ENCODE peak calls at places on chromosome 9, in eight cellular contexts. S is GM06990; C is HepG2; Z is left ventricle myocardium inferior; X is PC-3; T is tibial artery; L is CD4-positive, alpha-beta T cell; K is psoas muscle. U is an unnamed sample. For H3K27me3, the result is how much of the 10 kb centered on the place peaks cover.

GRCh38 chr9:88077071-88077617 is 61.1 kb downstream of the SPATA31C2 start:
- DNase-seq in Z (no peak), C (no peak), X (no peak), S (no peak), T (no peak), K (no peak), L (no peak), U (no peak)

GRCh38 chr9:97710356-97711222 is 13.4 kb upstream of the XPA start:
- DNase-seq in X (peak), T (peak), K (no peak), S (no peak), C (peak), Z (no peak), L (peak), U (no peak)

GRCh38 chr9:4117835-4118610 is 181.8 kb downstream of the GLIS3 start:
- DNase-seq in S (peak), C (peak), X (no peak), Z (no peak), K (peak), L (peak), T (no peak), U (no peak)

GRCh38 chr9:137620581-137620980 is 1.8 kb downstream of the EHMT1 start:
- DNase-seq in T (no peak), C (no peak), X (no peak), Z (no peak), K (no peak), S (no peak), L (no peak), U (no peak)

GRCh38 chr9:33921967-33922895 is 105.3 kb downstream of the UBE2R2 start:
- DNase-seq in X (peak), C (peak), S (no peak), Z (no peak), K (no peak), T (no peak), L (no peak), U (no peak)

GRCh38 chr9:106878943-106879916 is 16.3 kb downstream of the ZNF462 start:
- DNase-seq in X (peak), C (no peak), K (peak), S (no peak), Z (peak), L (no peak), T (no peak), U (no peak)

GRCh38 chr9:116154976-116155699 is 1.5 kb downstream of the PAPPA start:
- DNase-seq in Z (peak), C (no peak), L (no peak), T (peak), K (no peak), X (no peak), S (no peak), U (no peak)

GRCh38 chr9:89797970-89798369 is 193.2 kb downstream of the GADD45G start:
- DNase-seq in Z (no peak), S (no peak), X (no peak), T (no peak), K (no peak), L (no peak), C (no peak), U (no peak)

GRCh38 chr9:23123048-23123632 is 676.5 kb downstream of the DMRTA1 start:
- DNase-seq in K (no peak), C (peak), T (no peak), X (peak), Z (no peak), S (no peak), L (no peak), U (no peak)

GRCh38 chr9:38090170-38090569 is 21.1 kb upstream of the SHB start:
- DNase-seq in C (no peak), L (no peak), Z (no peak), T (no peak), X (no peak), K (no peak), S (peak), U (no peak)

GRCh38 chr9:97853844-97854695 is 1.0 kb downstream of the FOXE1 start:
- DNase-seq in X (no peak), C (no peak), L (peak), T (no peak), S (peak), Z (no peak), K (no peak), U (no peak)

GRCh38 chr9:72465602-72466001 is 55.8 kb upstream of the TMC1 start:
- DNase-seq in C (no peak), K (no peak), T (no peak), X (no peak), L (no peak), Z (no peak), S (no peak), U (no peak)

GRCh38 chr9:3960661-3961144 is 339.2 kb downstream of the GLIS3 start:
- DNase-seq in S (no peak), K (no peak), T (no peak), Z (no peak), L (no peak), C (no peak), X (peak), U (no peak)

GRCh38 chr9:21688108-21689102 is 114.0 kb upstream of the MTAP start:
- DNase-seq in Z (no peak), X (peak), K (peak), L (no peak), C (no peak), T (no peak), S (no peak), U (no peak)

GRCh38 chr9:74348777-74349176 is 148.4 kb upstream of the RORB start:
- DNase-seq in X (no peak), S (no peak), T (no peak), Z (no peak), K (no peak), L (no peak), C (no peak), U (no peak)

GRCh38 chr9:89356782-89357181 is 38.5 kb downstream of the SECISBP2 start:
- DNase-seq in C (no peak), X (no peak), Z (no peak), S (no peak), T (no peak), L (no peak), K (no peak), U (no peak)

GRCh38 chr9:123048748-123049147 is 15.3 kb downstream of the GPR21 start:
- DNase-seq in K (no peak), L (no peak), T (no peak), C (no peak), X (no peak), Z (no peak), S (no peak), U (no peak)

GRCh38 chr9:21056931-21057330 is 20.8 kb downstream of the IFNB1 start:
- DNase-seq in K (no peak), C (no peak), L (no peak), Z (no peak), X (peak), T (no peak), S (no peak), U (no peak)

GRCh38 chr9:98886691-98887229 is 56.9 kb upstream of the COL15A1 start:
- DNase-seq in S (no peak), K (no peak), C (no peak), X (no peak), Z (no peak), L (no peak), T (no peak), U (no peak)

GRCh38 chr9:15243086-15243485 is 63.9 kb downstream of the TTC39B start:
- DNase-seq in S (no peak), K (no peak), X (no peak), T (no peak), Z (no peak), C (no peak), L (no peak), U (no peak)

GRCh38 chr9:89444212-89444611 is 53.7 kb downstream of the SEMA4D start:
- DNase-seq in C (no peak), S (no peak), K (no peak), T (no peak), Z (peak), L (peak), X (no peak), U (no peak)

GRCh38 chr9:136197372-136197875 is 7.5 kb downstream of the LHX3 start:
- DNase-seq in C (no peak), S (no peak), Z (no peak), X (no peak), K (no peak), T (no peak), L (no peak), U (no peak)

GRCh38 chr9:18926513-18926912 is 106.5 kb downstream of the SAXO1 start:
- DNase-seq in K (no peak), X (no peak), S (no peak), C (no peak), L (no peak), T (no peak), Z (no peak), U (no peak)

GRCh38 chr9:7910426-7911015 is 110.9 kb upstream of the DMAC1 start:
- DNase-seq in K (no peak), L (no peak), S (no peak), Z (peak), X (no peak), T (no peak), C (no peak), U (no peak)

GRCh38 chr9:135022191-135022870 is 65.1 kb upstream of the OLFM1 start:
- DNase-seq in S (no peak), K (peak), T (no peak), X (no peak), L (no peak), C (no peak), Z (no peak), U (no peak)

GRCh38 chr9:14352549-14352948 is 38.6 kb upstream of the NFIB start:
- DNase-seq in X (no peak), Z (no peak), L (no peak), T (no peak), C (peak), K (no peak), S (no peak), U (no peak)

GRCh38 chr9:5493597-5494511 is 16.5 kb upstream of the PDCD1LG2 start:
- DNase-seq in X (peak), K (no peak), T (peak), Z (peak), C (no peak), S (peak), L (no peak), U (no peak)

GRCh38 chr9:107214915-107215314 is 68.2 kb upstream of the RAD23B start:
- DNase-seq in K (no peak), S (no peak), Z (no peak), X (peak), L (no peak), C (no peak), T (no peak), U (no peak)

GRCh38 chr9:35335164-35335563 is 154.7 kb upstream of the RUSC2 start:
- DNase-seq in L (no peak), S (no peak), K (no peak), T (no peak), Z (no peak), X (peak), C (no peak), U (no peak)

GRCh38 chr9:114583371-114583770 is 4.2 kb upstream of the ATP6V1G1 start:
- DNase-seq in S (no peak), L (no peak), C (no peak), Z (no peak), T (no peak), X (no peak), K (no peak), U (no peak)

GRCh38 chr9:14314424-14314928 is 535 bp upstream of the NFIB start:
- DNase-seq in X (peak), S (no peak), K (peak), L (no peak), Z (peak), T (peak), C (peak), U (peak)

GRCh38 chr9:92947268-92948031 is at the start of gene FGD3:
- DNase-seq in T (no peak), C (no peak), X (peak), Z (no peak), L (no peak), K (no peak), S (no peak), U (no peak)

GRCh38 chr9:36487482-36488321 is 85.0 kb upstream of the MELK start:
- DNase-seq in S (peak), X (peak), C (peak), L (peak), Z (peak), K (peak), T (peak), U (peak)

GRCh38 chr9:95504053-95504963 is 12.5 kb downstream of the PTCH1 start:
- DNase-seq in L (no peak), C (peak), Z (no peak), X (peak), T (peak), K (no peak), S (no peak), U (no peak)

GRCh38 chr9:22446589-22446949 is at the start of gene DMRTA1:
- DNase-seq in K (peak), C (no peak), T (peak), X (peak), S (no peak), L (no peak), Z (peak), U (peak)

GRCh38 chr9:107969141-107969540 is 479.6 kb upstream of the KLF4 start:
- DNase-seq in C (no peak), K (no peak), Z (no peak), S (no peak), X (no peak), L (no peak), T (no peak), U (no peak)

GRCh38 chr9:89850633-89851325 is 246.0 kb downstream of the GADD45G start:
- DNase-seq in C (no peak), S (no peak), K (peak), Z (no peak), X (peak), T (peak), L (no peak), U (no peak)

GRCh38 chr9:116499986-116500871 is 186.9 kb upstream of the TRIM32 start:
- DNase-seq in X (peak), Z (no peak), C (no peak), L (no peak), S (no peak), T (no peak), K (no peak), U (no peak)

DNA sequence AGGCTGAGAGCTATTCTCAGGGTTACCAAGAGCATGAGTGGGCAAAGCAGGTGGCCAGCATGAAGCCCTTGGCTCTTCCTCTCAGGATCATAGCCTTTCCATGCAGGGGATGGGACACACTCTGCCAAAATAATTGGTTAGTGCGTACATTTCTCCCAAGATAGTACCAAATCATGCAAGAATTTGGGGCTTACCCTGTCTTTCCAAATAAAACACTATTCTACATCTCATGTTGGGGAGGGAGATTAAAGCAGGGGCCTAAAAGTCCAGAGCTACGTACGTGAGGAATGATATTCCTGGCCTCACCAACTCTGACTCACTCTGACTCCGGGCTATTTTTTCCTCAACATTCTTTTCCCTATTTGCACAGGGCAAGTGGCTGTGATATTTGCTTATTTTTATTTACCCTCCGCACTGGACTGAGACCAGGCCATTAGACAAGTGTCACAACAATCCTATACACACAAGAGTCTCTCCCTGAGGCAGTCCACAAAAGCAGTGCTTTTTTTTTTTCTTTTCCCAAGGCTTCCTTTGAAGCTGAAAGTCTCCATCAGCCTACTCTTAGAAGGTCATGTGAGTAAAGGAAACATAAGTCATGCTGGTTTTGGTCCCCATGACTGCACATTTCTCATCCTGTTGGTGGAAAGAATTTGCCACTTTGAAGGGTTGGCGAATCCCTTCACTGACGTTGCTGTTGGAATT is 40.1 kb downstream of the TMEM252 start:
- DNase-seq in L (no peak), S (no peak), K (no peak), X (peak), C (peak), T (no peak), Z (no peak), U (no peak)
- H3K27me3 ChIP-seq in L (under half), S (under half), K (under half), X (under half), C (under half), T (under half), Z (under half), U (under half)

GRCh38 chr9:127786773-127787123 is 914 bp downstream of the CDK9 start:
- DNase-seq in L (no peak), T (no peak), S (no peak), X (no peak), C (no peak), Z (no peak), K (no peak), U (no peak)
- TF ChIP-seq CTCF in L (peak), T (peak), S (peak), X (peak), C (no peak), Z (peak), K (no peak), U (peak)

GRCh38 chr9:133605446-133605845 is 3.7 kb downstream of the FAM163B start:
- DNase-seq in X (no peak), T (no peak), K (no peak), C (no peak), L (no peak), Z (no peak), S (no peak), U (no peak)
- H3K27me3 ChIP-seq in X (under half), T (under half), K (under half), C (under half), L (under half), Z (half or more), S (under half), U (under half)

DNA sequence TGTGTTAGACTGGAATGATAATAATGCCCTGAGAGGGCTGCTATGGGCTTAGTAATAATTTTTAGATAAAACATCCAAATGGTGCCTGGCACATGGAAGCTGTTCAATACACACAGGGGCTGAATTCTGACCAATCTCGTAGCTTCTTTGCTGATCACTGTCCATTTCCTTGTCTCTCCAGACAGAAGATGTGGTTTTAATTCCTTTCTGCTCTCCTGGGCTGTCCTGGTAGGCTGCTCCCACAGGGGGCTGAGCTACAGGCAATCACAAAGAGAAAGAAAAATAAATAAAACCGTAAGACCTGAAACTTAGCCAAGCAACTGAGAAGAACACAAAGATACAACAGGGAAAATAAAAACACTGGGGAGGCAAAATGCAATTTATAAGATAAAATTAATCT is 136.5 kb downstream of the CDK5RAP2 start:
- DNase-seq in Z (no peak), K (no peak), S (no peak), X (no peak), T (no peak), L (no peak), C (no peak), U (no peak)
- TF ChIP-seq CTCF in Z (no peak), K (no peak), S (no peak), X (no peak), T (no peak), L (no peak), C (no peak), U (no peak)